ENCODE peak calls at places on chromosomes 1 and 21, in ten cellular contexts. K is stimulated activated CD8-positive, alpha-beta memory T cell treated with anti-CD3 and anti-CD28 coated beads, Interleukin-4, amount 100 ng/mL, for 24 hours; Q is ELR; L is B cell; F is GM23248; N is stimulated activated CD4-positive, alpha-beta T cell treated with anti-CD3 and anti-CD28 coated beads, Interleukin-2, amount 100 ng/mL, for 24 hours; T is cardiac septum; Y is non-pigmented ciliary epithelial cell; P is AG08396; O is activated T-cell treated with anti-CD3 and anti-CD28 coated beads, Interleukin-2, amount 50 U/mL, for 24 hours. J is an unnamed sample.

GRCh38 chr21:35145626-35146236 is 96.6 kb upstream of the RUNX1 start:
- DNase-seq in Y (no peak), L (no peak), F (no peak), P (no peak), Q (no peak), K (no peak), N (no peak), O (no peak), T (no peak), J (no peak)

GRCh38 chr1:3012511-3013291 is 8.6 kb upstream of the ACTRT2 start:
- DNase-seq in K (peak), F (peak), Y (no peak), N (peak), T (peak), P (peak), O (peak), L (peak), Q (no peak), J (no peak)

GRCh38 chr1:83857705-83858104 is 141.2 kb downstream of the TTLL7 start:
- DNase-seq in K (no peak), O (no peak), T (no peak), Y (no peak), L (no peak), Q (no peak), N (no peak), P (no peak), F (no peak), J (no peak)

GRCh38 chr1:67888707-67889106 is 55.4 kb upstream of the GNG12 start:
- DNase-seq in K (no peak), O (no peak), Y (peak), F (peak), Q (peak), T (no peak), L (no peak), P (peak), N (no peak), J (no peak)

GRCh38 chr1:93219443-93219842 is 38.9 kb downstream of the CCDC18 start:
- DNase-seq in K (no peak), O (no peak), Y (no peak), F (no peak), Q (no peak), L (peak), T (no peak), N (peak), P (no peak), J (no peak)

GRCh38 chr21:36479415-36480402 is at the start of gene CLDN14:
- DNase-seq in Y (no peak), T (no peak), P (peak), Q (no peak), L (no peak), O (no peak), K (no peak), N (no peak), F (peak), J (no peak)

GRCh38 chr1:159835366-159835765 is 8.7 kb downstream of the SLAMF8 start:
- DNase-seq in P (no peak), Q (peak), Y (no peak), K (no peak), F (no peak), O (no peak), N (no peak), T (no peak), L (no peak), J (no peak)

GRCh38 chr1:223423641-223424233 is 30.5 kb downstream of the CCDC185 start:
- DNase-seq in L (no peak), T (no peak), Y (no peak), F (peak), Q (peak), K (no peak), P (no peak), O (no peak), N (no peak), J (no peak)

GRCh38 chr21:36239585-36239984 is 80.4 kb upstream of the MORC3 start:
- DNase-seq in Y (no peak), Q (no peak), T (no peak), P (no peak), K (no peak), O (no peak), L (no peak), N (no peak), F (no peak), J (no peak)

GRCh38 chr1:9882945-9883303 is 27.1 kb downstream of the CTNNBIP1 start:
- DNase-seq in O (no peak), K (no peak), T (no peak), Q (no peak), Y (no peak), F (no peak), N (no peak), P (no peak), L (no peak), J (no peak)

GRCh38 chr1:68442822-68443556 is 6.8 kb downstream of the RPE65 start:
- DNase-seq in Y (no peak), F (peak), L (peak), O (no peak), N (peak), Q (peak), T (no peak), K (no peak), P (peak), J (peak)

GRCh38 chr1:4611708-4612349 is 42.6 kb upstream of the AJAP1 start:
- DNase-seq in Q (no peak), L (no peak), O (no peak), P (no peak), N (no peak), Y (no peak), T (no peak), K (no peak), F (no peak), J (no peak)

GRCh38 chr1:203173566-203173965 is 2.1 kb downstream of the MYBPH start:
- DNase-seq in O (no peak), N (no peak), Y (no peak), T (no peak), K (no peak), Q (no peak), L (no peak), F (no peak), P (no peak), J (no peak)

GRCh38 chr1:218156602-218157001 is 128.5 kb upstream of the RRP15 start:
- DNase-seq in P (no peak), N (no peak), L (no peak), F (no peak), T (no peak), Y (no peak), O (no peak), Q (no peak), K (no peak), J (no peak)

GRCh38 chr1:110221119-110221518 is 11.0 kb downstream of the KCNC4 start:
- DNase-seq in F (no peak), L (no peak), P (no peak), T (no peak), K (no peak), O (no peak), N (no peak), Q (no peak), Y (no peak), J (no peak)

GRCh38 chr1:172357753-172358152 is 62.7 kb upstream of the C1orf105 start:
- DNase-seq in Y (no peak), L (no peak), F (no peak), P (no peak), N (no peak), O (no peak), Q (no peak), T (no peak), K (no peak), J (no peak)

GRCh38 chr1:163896001-163896400 is 574.2 kb downstream of the NUF2 start:
- DNase-seq in F (no peak), N (no peak), L (no peak), Y (no peak), O (no peak), Q (no peak), T (no peak), K (no peak), P (no peak), J (no peak)

GRCh38 chr1:65027699-65028358 is 61.5 kb upstream of the JAK1 start:
- DNase-seq in O (no peak), N (no peak), K (no peak), Y (no peak), T (no peak), F (peak), L (no peak), P (no peak), Q (no peak), J (no peak)

GRCh38 chr1:175690298-175690697 is 53.1 kb downstream of the TNR start:
- DNase-seq in T (no peak), O (no peak), Q (no peak), K (no peak), P (no peak), Y (no peak), N (no peak), F (no peak), L (no peak), J (no peak)

GRCh38 chr1:200525167-200526123 is 95.1 kb downstream of the KIF14 start:
- DNase-seq in Y (no peak), O (no peak), K (no peak), P (no peak), L (no peak), Q (no peak), N (no peak), F (peak), T (no peak), J (no peak)

GRCh38 chr1:103230061-103230460 is 121.7 kb upstream of the COL11A1 start:
- DNase-seq in O (no peak), Q (peak), F (peak), T (no peak), N (no peak), P (no peak), Y (no peak), K (no peak), L (no peak), J (peak)

GRCh38 chr1:183443466-183443865 is 25.3 kb upstream of the NMNAT2 start:
- DNase-seq in K (no peak), L (no peak), F (no peak), N (no peak), O (no peak), P (no peak), T (no peak), Q (no peak), Y (no peak), J (no peak)

GRCh38 chr1:233843523-233844204 is 60.8 kb upstream of the SLC35F3 start:
- DNase-seq in F (no peak), Y (peak), P (no peak), K (no peak), N (no peak), O (no peak), L (no peak), Q (peak), T (no peak), J (no peak)

GRCh38 chr1:226632922-226633351 is 84.4 kb downstream of the STUM start:
- DNase-seq in Y (no peak), O (peak), Q (no peak), T (no peak), P (no peak), L (peak), K (peak), F (no peak), N (peak), J (no peak)

GRCh38 chr1:29824478-29825273 is 588.4 kb downstream of the PTPRU start:
- DNase-seq in T (peak), F (no peak), L (no peak), P (no peak), Q (no peak), Y (no peak), O (no peak), N (no peak), K (no peak), J (no peak)

GRCh38 chr1:177023710-177024109 is 140.8 kb downstream of the ASTN1 start:
- DNase-seq in F (no peak), Q (no peak), L (no peak), K (no peak), N (no peak), O (no peak), P (no peak), T (no peak), Y (no peak), J (no peak)

GRCh38 chr1:36091698-36092097 is 3.0 kb downstream of the ADPRS start:
- DNase-seq in F (no peak), T (no peak), K (no peak), L (no peak), N (no peak), Q (no peak), Y (no peak), P (no peak), O (no peak), J (no peak)

GRCh38 chr1:119918301-119918700 is 22.0 kb upstream of the ADAM30 start:
- DNase-seq in O (no peak), L (no peak), T (no peak), Q (no peak), F (no peak), K (no peak), N (no peak), P (no peak), Y (no peak), J (no peak)

GRCh38 chr1:193404236-193404635 is 217.8 kb upstream of the B3GALT2 start:
- DNase-seq in N (no peak), T (no peak), F (no peak), L (no peak), Q (no peak), K (no peak), P (no peak), O (no peak), Y (no peak), J (no peak)

GRCh38 chr1:44798481-44799365 is 1.5 kb upstream of the PLK3 start:
- DNase-seq in T (no peak), Q (no peak), F (no peak), P (no peak), K (no peak), O (peak), Y (no peak), L (peak), N (no peak), J (no peak)

GRCh38 chr1:112143871-112144441 is 154.5 kb upstream of the KCND3 start:
- DNase-seq in L (no peak), K (no peak), P (no peak), F (no peak), Q (no peak), N (no peak), Y (no peak), O (no peak), T (no peak), J (no peak)

GRCh38 chr1:87279201-87279860 is 49.3 kb upstream of the LMO4 start:
- DNase-seq in T (no peak), O (no peak), F (peak), P (no peak), K (no peak), Q (no peak), N (no peak), Y (no peak), L (no peak), J (no peak)

GRCh38 chr1:26110731-26111529 is 694 bp upstream of the PDIK1L start:
- DNase-seq in P (peak), K (peak), T (peak), Q (peak), N (peak), F (peak), Y (no peak), L (peak), O (peak), J (no peak)

GRCh38 chr21:34807146-34807880 is 138.5 kb downstream of the CLIC6 start:
- DNase-seq in K (peak), O (peak), T (no peak), Q (peak), Y (peak), P (peak), F (peak), L (no peak), N (peak), J (peak)

GRCh38 chr1:44423706-44424546 is 18.9 kb downstream of the RNF220 start:
- DNase-seq in L (no peak), N (no peak), P (peak), F (peak), O (no peak), Y (no peak), K (no peak), T (no peak), Q (peak), J (no peak)

GRCh38 chr1:23657659-23658275 is 33.8 kb upstream of the RPL11 start:
- DNase-seq in Q (peak), N (peak), Y (no peak), P (peak), O (peak), T (no peak), F (peak), K (peak), L (no peak), J (no peak)

GRCh38 chr21:41957991-41958766 is 4.4 kb upstream of the C2CD2 start:
- DNase-seq in L (no peak), P (peak), F (peak), K (no peak), T (peak), Y (peak), Q (peak), O (no peak), N (no peak), J (peak)

J was measured in HS-5.